ENCODE peak calls at places on chromosomes 3 and 15, in nine cellular contexts. J is CD4-positive, CD25-positive, alpha-beta regulatory T cell; O is stimulated activated CD8-positive, alpha-beta memory T cell treated with anti-CD3 and anti-CD28 coated beads, Interleukin-4, amount 100 ng/mL, for 4 hours; Q is endothelial cell; C is pancreas; D is H9; Z is activated gamma-delta T cell treated with Interleukin-2 at 50 U/mL for 16 hours; R is ELF-1; X is naive thymus-derived CD4-positive, alpha-beta T cell. M is an unnamed sample.
A peak's percentile ranks its signal among the peaks of the same experiment; 100 is the strongest.

GRCh38 chr15:80093854-80094418 is 34.5 kb downstream of the ZFAND6 start:
- DNase-seq in J (no peak), O (no peak), Q (no peak), C (peak; percentile 61), D (no peak), Z (no peak), R (peak; percentile 12), X (no peak), M (no peak)

GRCh38 chr3:12990781-12991480 is 82.3 kb downstream of the IQSEC1 start:
- DNase-seq in J (no peak), O (no peak), Q (no peak), C (no peak), D (no peak), Z (no peak), R (peak; percentile 45), X (no peak), M (no peak)

GRCh38 chr3:157174265-157174615 is 14.3 kb upstream of the CCNL1 start:
- DNase-seq in J (no peak), O (no peak), Q (no peak), C (peak; percentile 53), D (no peak), Z (no peak), R (no peak), X (no peak), M (no peak)

GRCh38 chr15:77481670-77482069 is 61.0 kb downstream of the HMG20A start:
- DNase-seq in J (no peak), O (no peak), Q (no peak), C (no peak), D (no peak), Z (no peak), R (no peak), X (no peak), M (no peak)

GRCh38 chr3:197896421-197896820 is 53.6 kb upstream of the RPL35A start:
- DNase-seq in J (no peak), O (no peak), Q (no peak), C (no peak), D (no peak), Z (no peak), R (no peak), X (no peak), M (no peak)

GRCh38 chr3:187802203-187802927 is 57.1 kb upstream of the BCL6 start:
- DNase-seq in J (no peak), O (no peak), Q (no peak), C (no peak), D (no peak), Z (no peak), R (no peak), X (no peak), M (no peak)

GRCh38 chr3:148873928-148874326 is 8.8 kb downstream of the CPA3 start:
- DNase-seq in J (no peak), O (no peak), Q (no peak), C (no peak), D (no peak), Z (no peak), R (no peak), X (no peak), M (no peak)

GRCh38 chr15:57387011-57387410 is 10.7 kb downstream of the CGNL1 start:
- DNase-seq in J (no peak), O (no peak), Q (no peak), C (no peak), D (no peak), Z (no peak), R (no peak), X (no peak), M (no peak)

GRCh38 chr3:194384156-194384555 is 14.6 kb upstream of the LRRC15 start:
- DNase-seq in J (no peak), O (no peak), Q (no peak), C (no peak), D (peak; percentile 22), Z (no peak), R (no peak), X (no peak), M (no peak)

GRCh38 chr3:170701696-170702678 is 116.1 kb upstream of the SLC7A14 start:
- DNase-seq in J (no peak), O (no peak), Q (no peak), C (no peak), D (no peak), Z (no peak), R (no peak), X (no peak), M (no peak)

GRCh38 chr3:137347817-137348368 is 390.1 kb downstream of the IL20RB start:
- DNase-seq in J (no peak), O (no peak), Q (no peak), C (no peak), D (no peak), Z (no peak), R (peak; percentile 18), X (no peak), M (no peak)

GRCh38 chr15:75235051-75235673 is 23.0 kb upstream of the GOLGA6C start:
- DNase-seq in J (no peak), O (no peak), Q (no peak), C (no peak), D (no peak), Z (no peak), R (no peak), X (no peak), M (no peak)